ENCODE peak calls at places on chromosome X, in five cellular contexts. One of them, this sample, is unnamed.

GRCh38 chrX:55135171-55135570 is 46.4 kb downstream of the PAGE2 start:
- DNase-seq in stomach: peak
- DNase-seq in tibial nerve: peak
- DNase-seq in H1: peak
- DNase-seq in A549: peak
- DNase-seq in this sample: no peak

GRCh38 chrX:106931831-106932491 is 11.8 kb downstream of the CLDN2 start:
- DNase-seq in stomach: no peak
- DNase-seq in tibial nerve: no peak
- DNase-seq in H1: no peak
- DNase-seq in A549: no peak
- DNase-seq in this sample: no peak

GRCh38 chrX:8084023-8084422 is 87.0 kb downstream of the VCX2 start:
- DNase-seq in stomach: no peak
- DNase-seq in tibial nerve: no peak
- DNase-seq in H1: no peak
- DNase-seq in A549: no peak
- DNase-seq in this sample: no peak

GRCh38 chrX:129779747-129780146 is at the start of gene SASH3:
- DNase-seq in stomach: peak
- DNase-seq in tibial nerve: peak
- DNase-seq in H1: no peak
- DNase-seq in A549: no peak
- DNase-seq in this sample: peak

GRCh38 chrX:71168134-71168533 is 23.5 kb downstream of the NLGN3 start:
- DNase-seq in stomach: no peak
- DNase-seq in tibial nerve: no peak
- DNase-seq in H1: no peak
- DNase-seq in A549: no peak
- DNase-seq in this sample: no peak

GRCh38 chrX:40663880-40664630 is 16.7 kb upstream of the CXorf38 start:
- DNase-seq in stomach: no peak
- DNase-seq in tibial nerve: no peak
- DNase-seq in H1: no peak
- DNase-seq in A549: no peak
- DNase-seq in this sample: no peak

GRCh38 chrX:389021-389441 is 2.3 kb upstream of the PPP2R3B start:
- DNase-seq in stomach: no peak
- DNase-seq in tibial nerve: no peak
- DNase-seq in H1: no peak
- DNase-seq in A549: no peak
- DNase-seq in this sample: peak

GRCh38 chrX:55486736-55487135 is 2.9 kb downstream of the USP51 start:
- DNase-seq in stomach: no peak
- DNase-seq in tibial nerve: no peak
- DNase-seq in H1: no peak
- DNase-seq in A549: no peak
- DNase-seq in this sample: peak

GRCh38 chrX:49876750-49877149 is 2.5 kb upstream of the USP27X start:
- DNase-seq in stomach: no peak
- DNase-seq in tibial nerve: peak
- DNase-seq in H1: no peak
- DNase-seq in A549: peak
- DNase-seq in this sample: no peak

GRCh38 chrX:74133156-74133796 is 170.7 kb upstream of the ZCCHC13 start:
- DNase-seq in stomach: no peak
- DNase-seq in tibial nerve: peak
- DNase-seq in H1: no peak
- DNase-seq in A549: peak
- DNase-seq in this sample: no peak

GRCh38 chrX:38474543-38474942 is 86.8 kb upstream of the TSPAN7 start:
- DNase-seq in stomach: no peak
- DNase-seq in tibial nerve: no peak
- DNase-seq in H1: no peak
- DNase-seq in A549: no peak
- DNase-seq in this sample: no peak

GRCh38 chrX:26586570-26586969 is 370.6 kb downstream of the MAGEB5 start:
- DNase-seq in stomach: no peak
- DNase-seq in tibial nerve: no peak
- DNase-seq in H1: no peak
- DNase-seq in A549: no peak
- DNase-seq in this sample: no peak

GRCh38 chrX:70254063-70254400 is 6.0 kb downstream of the P2RY4 start:
- DNase-seq in stomach: no peak
- DNase-seq in tibial nerve: no peak
- DNase-seq in H1: no peak
- DNase-seq in A549: no peak
- DNase-seq in this sample: no peak

GRCh38 chrX:15127010-15127409 is 142.9 kb downstream of the ASB9 start:
- DNase-seq in stomach: no peak
- DNase-seq in tibial nerve: no peak
- DNase-seq in H1: no peak
- DNase-seq in A549: no peak
- DNase-seq in this sample: no peak

GRCh38 chrX:65589304-65589703 is 54.7 kb upstream of the LAS1L start:
- DNase-seq in stomach: no peak
- DNase-seq in tibial nerve: no peak
- DNase-seq in H1: no peak
- DNase-seq in A549: no peak
- DNase-seq in this sample: no peak

GRCh38 chrX:49754238-49754857 is 58.6 kb upstream of the PAGE1 start:
- DNase-seq in stomach: peak
- DNase-seq in tibial nerve: peak
- DNase-seq in H1: peak
- DNase-seq in A549: peak
- DNase-seq in this sample: peak

GRCh38 chrX:136759968-136760367 is 20.8 kb downstream of the ARHGEF6 start:
- DNase-seq in stomach: no peak
- DNase-seq in tibial nerve: no peak
- DNase-seq in H1: no peak
- DNase-seq in A549: no peak
- DNase-seq in this sample: no peak

GRCh38 chrX:54444752-54445151 is 4.5 kb downstream of the TSR2 start:
- DNase-seq in stomach: no peak
- DNase-seq in tibial nerve: no peak
- DNase-seq in H1: no peak
- DNase-seq in A549: no peak
- DNase-seq in this sample: no peak

GRCh38 chrX:150506020-150506419 is 62.4 kb upstream of the MTM1 start:
- DNase-seq in stomach: no peak
- DNase-seq in tibial nerve: no peak
- DNase-seq in H1: no peak
- DNase-seq in A549: no peak
- DNase-seq in this sample: no peak

GRCh38 chrX:117768861-117769604 is 347.6 kb downstream of the KLHL13 start:
- DNase-seq in stomach: no peak
- DNase-seq in tibial nerve: no peak
- DNase-seq in H1: no peak
- DNase-seq in A549: no peak
- DNase-seq in this sample: no peak

GRCh38 chrX:146109362-146109761 is 291.7 kb downstream of the SLITRK2 start:
- DNase-seq in stomach: no peak
- DNase-seq in tibial nerve: no peak
- DNase-seq in H1: no peak
- DNase-seq in A549: no peak
- DNase-seq in this sample: no peak

DNA sequence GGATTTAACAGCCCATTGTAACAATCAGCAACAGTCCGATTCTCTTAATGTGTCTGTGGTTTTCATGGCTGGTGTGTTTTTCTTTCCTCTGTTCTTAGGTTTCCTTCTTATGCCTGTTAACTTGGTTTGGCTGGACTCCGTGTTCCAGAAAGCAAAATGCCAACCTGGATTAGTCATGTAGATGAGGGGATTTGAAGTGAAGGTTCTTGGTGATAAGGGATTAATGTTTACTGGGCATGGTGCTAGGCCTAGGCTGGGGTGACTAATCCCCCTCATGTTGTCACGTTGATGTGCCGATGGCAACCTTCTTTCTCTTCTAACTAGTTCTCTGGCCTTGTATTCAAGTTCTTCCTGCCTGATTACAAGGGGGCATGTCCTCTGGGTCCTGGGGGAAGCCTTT is 85.9 kb downstream of the REPS2 start:
- DNase-seq in stomach: peak
- DNase-seq in tibial nerve: peak
- DNase-seq in H1: no peak
- DNase-seq in A549: peak
- DNase-seq in this sample: no peak
- TF ChIP-seq EP300 in stomach: no peak
- TF ChIP-seq EP300 in tibial nerve: no peak
- TF ChIP-seq EP300 in H1: no peak
- TF ChIP-seq EP300 in A549: no peak
- TF ChIP-seq EP300 in this sample: no peak

GRCh38 chrX:53088136-53088974 is 5.6 kb upstream of the KANTR start:
- DNase-seq in stomach: peak
- DNase-seq in tibial nerve: peak
- DNase-seq in H1: peak
- DNase-seq in A549: peak
- DNase-seq in this sample: peak
- H3K4me3 ChIP-seq in stomach: peak
- H3K4me3 ChIP-seq in tibial nerve: peak
- H3K4me3 ChIP-seq in H1: peak
- H3K4me3 ChIP-seq in A549: peak
- H3K4me3 ChIP-seq in this sample: peak

DNA sequence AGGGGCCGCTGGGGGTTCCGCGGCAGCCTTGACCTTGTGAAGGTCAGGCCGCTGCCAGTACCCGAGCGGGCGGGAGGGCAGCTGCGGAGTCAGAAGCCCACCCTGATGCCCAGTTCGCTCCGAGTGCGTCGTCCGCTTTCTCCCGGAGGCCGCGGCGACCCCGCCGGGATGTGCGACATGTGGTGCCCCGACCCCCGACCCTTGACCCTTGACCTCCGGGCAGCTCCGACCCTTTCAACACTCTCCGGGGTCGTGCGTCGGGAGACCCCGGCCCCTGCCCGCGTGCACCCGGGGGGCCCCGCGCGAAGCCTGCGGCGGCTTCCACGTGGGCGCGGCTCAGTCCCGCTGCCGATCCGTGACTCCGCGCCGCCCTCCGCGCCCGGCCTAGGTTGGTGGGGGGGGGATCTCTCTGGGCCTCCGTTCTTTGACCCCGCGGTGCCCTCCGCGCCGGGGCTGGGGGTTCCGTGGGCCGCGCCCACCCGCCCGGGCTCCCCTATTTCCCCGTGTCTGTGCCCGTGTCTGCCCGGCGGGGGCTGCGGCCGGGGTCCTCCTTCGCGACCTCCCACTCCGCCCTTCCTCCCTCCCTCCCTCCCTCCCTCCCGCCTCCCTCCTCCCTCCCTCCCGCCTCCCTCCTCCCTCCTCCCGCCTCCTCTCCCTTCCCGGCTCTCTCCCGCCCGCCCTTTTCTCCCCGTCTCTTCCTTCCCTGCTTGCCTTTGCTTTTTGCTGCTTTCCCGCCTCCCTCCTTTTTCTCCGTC is 640 bp upstream of the SLC25A6 start:
- DNase-seq in stomach: peak
- DNase-seq in tibial nerve: peak
- DNase-seq in H1: no peak
- DNase-seq in A549: peak
- DNase-seq in this sample: peak
- TF ChIP-seq EP300 in stomach: no peak
- TF ChIP-seq EP300 in tibial nerve: peak
- TF ChIP-seq EP300 in H1: no peak
- TF ChIP-seq EP300 in A549: no peak
- TF ChIP-seq EP300 in this sample: no peak

DNA sequence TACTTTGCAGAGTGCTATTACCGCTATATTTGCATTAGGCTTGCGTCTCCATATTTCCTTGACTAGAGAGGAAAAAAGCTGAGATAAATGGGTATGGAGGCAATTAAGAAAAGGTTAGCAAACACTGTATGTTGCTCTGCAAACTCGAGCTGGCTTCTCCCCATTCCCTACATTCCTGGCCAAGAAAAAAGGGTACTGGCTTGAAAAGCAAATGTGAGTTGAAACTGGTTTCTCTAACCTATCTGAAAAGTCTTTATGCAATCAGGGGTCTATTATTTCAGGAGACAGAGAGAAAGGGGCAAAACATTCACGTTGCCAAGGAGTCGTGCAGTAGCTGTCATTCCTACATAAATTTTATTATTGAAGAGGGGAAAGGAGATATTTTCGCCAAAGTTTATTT is 2.1 kb downstream of the TMEM47 start:
- DNase-seq in stomach: no peak
- DNase-seq in tibial nerve: no peak
- DNase-seq in H1: no peak
- DNase-seq in A549: no peak
- DNase-seq in this sample: no peak
- H3K4me3 ChIP-seq in stomach: peak
- H3K4me3 ChIP-seq in tibial nerve: peak
- H3K4me3 ChIP-seq in H1: peak
- H3K4me3 ChIP-seq in A549: no peak
- H3K4me3 ChIP-seq in this sample: peak

DNA sequence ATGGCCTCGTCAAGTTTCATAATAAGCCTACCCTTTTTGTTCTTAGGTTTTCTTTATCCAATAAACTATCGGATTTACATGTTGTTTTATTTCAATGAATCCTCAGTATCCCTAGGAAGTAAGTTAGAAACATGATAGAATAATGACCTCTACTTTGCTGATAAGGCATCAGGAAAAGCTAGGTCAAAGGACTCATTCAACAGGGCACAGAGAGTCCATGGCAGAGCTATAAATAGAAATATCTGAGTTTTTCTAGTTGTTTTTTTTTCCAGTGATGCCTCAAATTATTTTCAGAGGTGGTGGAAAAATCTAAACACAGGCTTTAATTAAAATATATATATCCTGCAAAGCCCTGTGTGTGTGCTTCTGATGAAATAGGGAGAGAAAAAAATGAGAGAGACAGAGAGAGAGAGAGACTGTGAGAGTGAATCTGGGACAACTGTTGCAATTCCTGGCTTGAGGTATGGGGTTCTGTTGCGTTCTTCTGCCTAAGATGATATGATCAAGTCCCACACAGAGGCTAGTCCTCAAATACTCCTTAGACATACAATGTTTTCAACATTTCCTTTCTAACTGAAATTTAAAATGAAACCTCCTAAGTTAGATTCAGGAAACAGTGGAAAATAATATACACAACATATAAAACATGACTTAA is 139.9 kb downstream of the HDX start:
- DNase-seq in stomach: no peak
- DNase-seq in tibial nerve: no peak
- DNase-seq in H1: no peak
- DNase-seq in A549: no peak
- DNase-seq in this sample: no peak
- TF ChIP-seq EP300 in stomach: no peak
- TF ChIP-seq EP300 in tibial nerve: no peak
- TF ChIP-seq EP300 in H1: no peak
- TF ChIP-seq EP300 in A549: no peak
- TF ChIP-seq EP300 in this sample: no peak